ENCODE peak calls at places on chromosomes 5 and 9, in six cellular contexts. P is aorta, V is NT2/D1, W is cardiac muscle cell, E is suprapubic skin, I is mammary epithelial cell. Y is an unnamed sample.

GRCh38 chr9:135515083-135515511 is 6.1 kb upstream of the LCN1 start:
- DNase-seq in P (peak; percentile 34), V (no peak), W (no peak), E (peak; percentile 39), I (no peak), Y (peak; percentile 23)

GRCh38 chr5:558871-559503 is 34.7 kb upstream of the SLC9A3 start:
- DNase-seq in P (no peak), V (no peak), W (no peak), E (no peak), I (no peak), Y (no peak)

GRCh38 chr5:169831331-169831730 is 149.0 kb downstream of the INSYN2B start:
- DNase-seq in P (no peak), V (no peak), W (no peak), E (no peak), I (peak; percentile 72), Y (no peak)

GRCh38 chr9:15714746-15715145 is 161.9 kb downstream of the CCDC171 start:
- DNase-seq in P (no peak), V (no peak), W (no peak), E (no peak), I (no peak), Y (no peak)

GRCh38 chr9:88065609-88066008 is 72.7 kb downstream of the SPATA31C2 start:
- DNase-seq in P (no peak), V (no peak), W (no peak), E (no peak), I (no peak), Y (no peak)

GRCh38 chr9:128113526-128114325 is 13.8 kb downstream of the PTGES2 start:
- DNase-seq in P (peak; percentile 72), V (no peak), W (no peak), E (no peak), I (no peak), Y (no peak)

GRCh38 chr5:74318985-74319563 is 321.5 kb downstream of the ENC1 start:
- DNase-seq in P (no peak), V (no peak), W (no peak), E (no peak), I (peak; percentile 88), Y (no peak)

GRCh38 chr5:178229861-178230260 is 2.7 kb downstream of the PHYKPL start:
- DNase-seq in P (peak; percentile 67), V (no peak), W (no peak), E (no peak), I (no peak), Y (no peak)

GRCh38 chr9:15824310-15824709 is 271.5 kb downstream of the CCDC171 start:
- DNase-seq in P (no peak), V (peak; percentile 20), W (peak; percentile 1), E (no peak), I (no peak), Y (no peak)

GRCh38 chr5:154506049-154506715 is 28.2 kb upstream of the HAND1 start:
- DNase-seq in P (no peak), V (no peak), W (no peak), E (no peak), I (no peak), Y (no peak)

GRCh38 chr9:126947529-126947928 is 32.9 kb downstream of the RALGPS1 start:
- DNase-seq in P (peak; percentile 9), V (peak; percentile 42), W (peak; percentile 51), E (no peak), I (no peak), Y (no peak)

GRCh38 chr9:38182321-38182720 is 113.3 kb upstream of the SHB start:
- DNase-seq in P (no peak), V (no peak), W (peak; percentile 30), E (no peak), I (peak; percentile 11), Y (no peak)

GRCh38 chr9:116269250-116269649 is 115.7 kb downstream of the PAPPA start:
- DNase-seq in P (no peak), V (no peak), W (peak; percentile 25), E (no peak), I (no peak), Y (no peak)

GRCh38 chr9:129485140-129485758 is 135.7 kb downstream of the C9orf50 start:
- DNase-seq in P (no peak), V (no peak), W (no peak), E (no peak), I (no peak), Y (no peak)
- H3K4me1 ChIP-seq in P (no peaks in the 10 kb centered on the region), V (peaks cover 38% of the 10 kb centered on the region), W (peaks cover 50% of the 10 kb centered on the region), E (peaks cover 97% of the 10 kb centered on the region), I (peaks cover 55% of the 10 kb centered on the region), Y (peaks cover 61% of the 10 kb centered on the region)

GRCh38 chr9:136729926-136730325 is 12.8 kb downstream of the LCN10 start:
- DNase-seq in P (no peak), V (no peak), W (no peak), E (no peak), I (no peak), Y (no peak)
- H3K4me3 ChIP-seq in P (no peak overlapping the region), V (no peak overlapping the region), W (no peak overlapping the region), E (no peak overlapping the region), I (no peak overlapping the region), Y (no peak overlapping the region)

GRCh38 chr5:56316302-56316994 is 83.3 kb upstream of the ANKRD55 start:
- DNase-seq in P (no peak), V (no peak), W (no peak), E (no peak), I (no peak), Y (no peak)
- H3K4me1 ChIP-seq in P (peaks cover 3% of the 10 kb centered on the region), V (peaks cover 4% of the 10 kb centered on the region), W (peaks cover 9% of the 10 kb centered on the region), E (peaks cover 11% of the 10 kb centered on the region), I (peaks cover 33% of the 10 kb centered on the region), Y (peaks cover 46% of the 10 kb centered on the region)

GRCh38 chr5:16505904-16506303 is 40.3 kb upstream of the ZNF622 start:
- DNase-seq in P (no peak), V (no peak), W (no peak), E (no peak), I (no peak), Y (no peak)
- H3K4me3 ChIP-seq in P (no peak overlapping the region), V (no peak overlapping the region), W (no peak overlapping the region), E (no peak overlapping the region), I (no peak overlapping the region), Y (no peak overlapping the region)

DNA sequence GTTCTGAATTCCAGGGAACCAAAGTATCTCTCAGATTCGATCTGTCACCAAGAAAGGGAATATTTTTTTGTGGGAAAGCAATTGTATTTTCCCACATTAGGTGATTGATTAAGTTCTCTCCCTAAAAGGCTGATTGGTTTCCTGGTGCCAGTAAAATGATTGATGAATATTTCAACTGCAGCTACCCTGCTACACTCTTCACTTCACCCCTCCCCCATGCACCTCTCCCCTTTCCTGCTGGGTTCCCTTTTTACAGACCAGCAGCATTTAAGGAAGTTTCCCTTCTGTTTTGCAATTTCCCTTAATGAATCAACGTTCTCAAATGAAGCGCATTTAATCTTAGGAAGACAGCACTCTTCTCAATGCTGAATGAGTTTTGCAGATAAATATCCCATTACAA is 13.1 kb downstream of the NR6A1 start:
- DNase-seq in P (no peak), V (no peak), W (peak; percentile 41), E (no peak), I (no peak), Y (no peak)
- H3K4me1 ChIP-seq in P (no peaks in the 10 kb centered on the region), V (no peaks in the 10 kb centered on the region), W (peaks cover 60% of the 10 kb centered on the region), E (no peaks in the 10 kb centered on the region), I (peaks cover 14% of the 10 kb centered on the region), Y (peaks cover 33% of the 10 kb centered on the region)

GRCh38 chr5:31733365-31733764 is 94.4 kb downstream of the PDZD2 start:
- DNase-seq in P (no peak), V (no peak), W (no peak), E (no peak), I (no peak), Y (no peak)

GRCh38 chr5:31728039-31728438 is 89.1 kb downstream of the PDZD2 start:
- DNase-seq in P (no peak), V (no peak), W (no peak), E (no peak), I (no peak), Y (no peak)

GRCh38 chr5:31731016-31731415 is 92.1 kb downstream of the PDZD2 start:
- DNase-seq in P (no peak), V (peak; percentile 75), W (no peak), E (no peak), I (no peak), Y (no peak)

GRCh38 chr5:31730139-31730538 is 91.2 kb downstream of the PDZD2 start:
- DNase-seq in P (no peak), V (no peak), W (no peak), E (no peak), I (no peak), Y (no peak)

DNA sequence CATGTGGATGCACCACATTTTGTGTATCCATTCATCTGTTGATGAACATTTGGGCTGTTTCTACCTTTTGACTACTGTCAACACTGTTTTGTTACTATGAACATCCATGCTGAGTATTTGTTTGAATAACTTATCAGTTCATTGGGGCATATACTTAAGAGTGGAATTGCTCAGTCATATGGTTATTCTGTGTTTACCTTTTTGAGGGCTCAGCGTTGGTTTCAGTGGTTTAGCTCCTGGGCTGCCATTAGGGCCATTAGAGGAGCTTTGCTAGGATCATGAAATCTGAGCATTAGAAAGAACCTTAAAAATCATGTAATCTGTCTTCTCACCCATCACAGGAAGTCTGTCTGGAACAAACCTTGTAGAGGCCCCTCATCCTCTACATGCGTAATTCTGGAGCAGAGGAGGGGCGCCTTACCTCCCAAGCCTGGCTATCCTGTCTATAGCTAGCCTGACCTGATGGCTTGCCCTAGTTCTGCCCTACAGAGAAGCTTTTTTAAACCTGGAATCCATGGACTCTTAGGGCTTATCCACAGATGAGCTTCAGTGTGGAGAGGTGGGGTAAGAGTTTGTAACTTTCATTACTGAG is 92.9 kb downstream of the PDZD2 start:
- DNase-seq in P (no peak), V (no peak), W (no peak), E (no peak), I (no peak), Y (no peak)
- H3K4me3 ChIP-seq in P (no peak overlapping the region), V (no peak overlapping the region), W (no peak overlapping the region), E (no peak overlapping the region), I (no peak overlapping the region), Y (no peak overlapping the region)

GRCh38 chr5:132414634-132415377 is 45.3 kb downstream of the SLC22A5 start:
- DNase-seq in P (no peak), V (no peak), W (no peak), E (no peak), I (peak; percentile 86), Y (peak; percentile 52)
- H3K4me1 ChIP-seq in P (peaks cover 4% of the 10 kb centered on the region), V (peaks cover 3% of the 10 kb centered on the region), W (no peaks in the 10 kb centered on the region), E (peaks cover 83% of the 10 kb centered on the region), I (peaks cover 37% of the 10 kb centered on the region), Y (peaks cover 46% of the 10 kb centered on the region)

Y was measured in SJSA1.